ENCODE peak calls at places on chromosomes 3 and 15, in six cellular contexts. S, O, C, I, M and A are unnamed samples.

GRCh38 chr3:100717063-100717462 is 7.8 kb downstream of the TFG start:
- DNase-seq in S (no peak), O (no peak), C (no peak), I (no peak), M (no peak), A (no peak)

GRCh38 chr3:132174500-132174899 is 139.7 kb upstream of the CPNE4 start:
- DNase-seq in S (no peak), O (no peak), C (no peak), I (no peak), M (no peak), A (no peak)

GRCh38 chr3:9884555-9885165 is 4.6 kb upstream of the CIDEC start:
- DNase-seq in S (no peak), O (no peak), C (peak), I (no peak), M (peak), A (no peak)

GRCh38 chr3:120177907-120178306 is 83.7 kb upstream of the GSK3B start:
- DNase-seq in S (no peak), O (no peak), C (no peak), I (no peak), M (peak), A (no peak)

GRCh38 chr3:25182794-25183193 is 245.3 kb upstream of the RARB start:
- DNase-seq in S (no peak), O (no peak), C (no peak), I (no peak), M (no peak), A (no peak)

GRCh38 chr3:120693439-120694172 is 11.6 kb upstream of the HGD start:
- DNase-seq in S (no peak), O (no peak), C (no peak), I (no peak), M (peak), A (no peak)

GRCh38 chr3:42894693-42895092 is 11.2 kb upstream of the ZNF662 start:
- DNase-seq in S (no peak), O (no peak), C (no peak), I (no peak), M (peak), A (no peak)

GRCh38 chr15:23912191-23912590 is 225.1 kb upstream of the NDN start:
- DNase-seq in S (no peak), O (peak), C (no peak), I (no peak), M (no peak), A (no peak)

GRCh38 chr15:39310633-39311032 is 270.2 kb upstream of the THBS1 start:
- DNase-seq in S (no peak), O (no peak), C (no peak), I (no peak), M (no peak), A (no peak)

GRCh38 chr3:158791259-158791920 is 10.5 kb upstream of the MFSD1 start:
- DNase-seq in S (no peak), O (no peak), C (peak), I (no peak), M (peak), A (no peak)

DNA sequence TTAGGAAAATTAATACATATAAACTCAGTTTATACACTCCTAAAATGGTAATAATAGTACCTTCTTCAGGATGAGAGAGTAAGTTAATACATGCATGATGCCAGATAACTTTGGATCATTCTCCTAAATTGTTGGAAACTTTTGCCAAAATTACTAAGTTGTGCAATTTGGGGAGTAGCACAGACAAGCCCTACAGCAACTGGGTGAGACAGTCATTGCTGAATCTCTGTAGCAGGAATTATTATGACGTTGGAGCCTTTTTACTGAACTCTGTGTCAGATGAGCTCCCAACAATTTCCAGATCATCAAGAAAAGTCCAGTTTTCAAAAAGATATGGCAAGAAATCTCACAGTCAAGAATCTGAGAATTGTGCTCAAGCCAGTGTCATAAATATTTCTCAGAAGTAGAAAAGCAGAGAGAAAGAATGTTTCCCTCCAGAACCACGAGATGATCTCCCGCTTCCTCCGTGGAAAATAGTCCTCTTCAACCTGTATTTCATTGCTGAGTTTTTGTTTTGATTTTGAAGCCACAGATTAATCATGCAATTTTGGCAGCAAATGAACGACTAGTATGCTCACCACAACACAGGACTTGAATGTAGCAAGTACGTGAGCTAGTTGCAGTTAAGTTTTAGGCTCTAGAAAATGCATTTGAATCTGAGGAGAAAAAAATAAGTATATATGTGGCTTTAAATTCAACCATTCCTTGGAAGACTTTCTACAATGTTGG is 485.4 kb downstream of the CNTN6 start:
- DNase-seq in S (no peak), O (no peak), C (no peak), I (no peak), M (no peak), A (no peak)
- TF ChIP-seq TAF1 in S (no peak), O (no peak), C (no peak), I (no peak), M (no peak), A (no peak)

GRCh38 chr3:138942861-138943623 is 3.9 kb downstream of the FOXL2 start:
- DNase-seq in S (no peak), O (no peak), C (peak), I (no peak), M (no peak), A (no peak)
- TF ChIP-seq POLR2A in S (no peak), O (no peak), C (no peak), I (no peak), M (no peak), A (no peak)

DNA sequence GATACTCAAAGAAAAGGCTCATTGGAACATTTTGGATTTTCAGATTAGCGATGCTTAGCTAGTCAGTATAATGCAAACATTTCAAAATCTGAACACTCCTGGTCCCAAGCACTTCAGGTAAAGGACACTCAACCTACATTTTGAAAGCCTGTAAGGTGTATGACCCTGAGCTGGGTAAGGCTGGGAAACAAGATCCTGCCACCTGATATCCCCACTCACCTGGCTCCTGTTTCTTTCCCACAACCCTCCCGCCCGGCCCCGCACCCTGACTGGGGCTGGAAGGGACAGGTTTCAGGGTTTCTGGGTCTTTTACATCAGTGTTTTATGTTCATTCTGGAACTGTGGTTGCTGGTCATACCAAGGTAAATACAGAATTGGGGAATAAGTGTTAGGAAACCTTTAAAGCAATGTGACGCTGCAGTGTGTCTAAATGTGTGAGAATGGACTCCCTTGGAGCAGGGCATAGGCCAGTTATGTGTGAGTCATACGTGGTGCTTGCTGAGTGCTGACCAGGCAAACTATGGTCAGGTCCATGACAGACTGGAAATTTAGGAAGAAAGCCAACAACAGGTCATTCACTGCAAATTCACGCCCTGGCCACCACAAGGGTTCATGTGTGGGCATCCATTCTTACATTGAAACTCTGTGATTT is 22.9 kb downstream of the CTXND1 start:
- DNase-seq in S (no peak), O (no peak), C (no peak), I (no peak), M (no peak), A (no peak)
- TF ChIP-seq TAF1 in S (no peak), O (no peak), C (no peak), I (no peak), M (no peak), A (no peak)

DNA sequence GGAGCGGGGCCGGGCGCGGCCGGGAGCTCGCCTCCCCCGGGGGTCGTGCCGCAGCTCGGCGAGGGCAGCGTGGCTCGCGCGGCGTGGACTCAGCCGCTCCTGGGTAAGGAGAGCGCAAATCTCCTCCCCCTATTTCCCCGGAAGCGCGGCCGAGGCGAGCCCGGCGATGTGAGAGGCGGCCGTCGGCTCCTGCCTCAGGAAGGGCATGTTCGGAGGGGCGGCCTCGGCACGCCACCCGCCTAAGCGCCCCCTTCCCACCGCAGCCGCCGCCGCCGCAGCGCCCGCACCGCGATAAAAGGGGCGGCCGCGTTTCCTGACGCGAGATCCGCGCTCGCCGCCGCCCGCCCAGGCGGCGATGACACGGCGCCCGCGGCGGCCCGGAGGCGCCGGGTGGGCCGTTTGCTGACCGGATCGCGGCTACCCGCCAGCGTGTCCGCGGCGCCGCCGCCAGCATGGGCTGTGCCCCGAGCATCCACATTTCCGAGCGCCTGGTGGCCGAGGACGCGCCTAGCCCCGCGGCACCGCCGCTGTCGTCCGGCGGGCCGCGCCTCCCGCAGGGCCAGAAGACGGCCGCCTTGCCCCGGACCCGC is at the start of gene PDE8A:
- DNase-seq in S (peak), O (no peak), C (peak), I (no peak), M (no peak), A (peak)
- TF ChIP-seq POLR2A in S (no peak), O (no peak), C (no peak), I (peak), M (peak), A (no peak)

GRCh38 chr15:65816441-65816840 is 24.3 kb upstream of the DENND4A start:
- DNase-seq in S (no peak), O (no peak), C (no peak), I (no peak), M (no peak), A (no peak)

GRCh38 chr15:65819563-65819960 is 27.5 kb upstream of the DENND4A start:
- DNase-seq in S (no peak), O (no peak), C (peak), I (no peak), M (peak), A (no peak)

GRCh38 chr15:65821070-65821469 is 29.0 kb upstream of the DENND4A start:
- DNase-seq in S (no peak), O (no peak), C (no peak), I (no peak), M (no peak), A (no peak)

GRCh38 chr15:65824031-65824743 is 32.1 kb upstream of the DENND4A start:
- DNase-seq in S (no peak), O (no peak), C (peak), I (no peak), M (peak), A (no peak)

GRCh38 chr15:65818927-65819562 is 27.0 kb upstream of the DENND4A start:
- DNase-seq in S (no peak), O (no peak), C (peak), I (peak), M (no peak), A (no peak)
- TF ChIP-seq TAF1 in S (no peak), O (no peak), C (no peak), I (no peak), M (no peak), A (no peak)

GRCh38 chr15:43260011-43260615 is 6.6 kb downstream of the TGM5 start:
- DNase-seq in S (no peak), O (no peak), C (no peak), I (no peak), M (no peak), A (no peak)

GRCh38 chr15:43258781-43259180 is 7.9 kb downstream of the TGM5 start:
- DNase-seq in S (no peak), O (no peak), C (no peak), I (no peak), M (no peak), A (no peak)

GRCh38 chr15:43255376-43255775 is 11.4 kb downstream of the TGM5 start:
- DNase-seq in S (no peak), O (no peak), C (no peak), I (no peak), M (no peak), A (no peak)

GRCh38 chr15:43253431-43254403 is 13.0 kb downstream of the TGM5 start:
- DNase-seq in S (no peak), O (no peak), C (no peak), I (peak), M (no peak), A (no peak)

DNA sequence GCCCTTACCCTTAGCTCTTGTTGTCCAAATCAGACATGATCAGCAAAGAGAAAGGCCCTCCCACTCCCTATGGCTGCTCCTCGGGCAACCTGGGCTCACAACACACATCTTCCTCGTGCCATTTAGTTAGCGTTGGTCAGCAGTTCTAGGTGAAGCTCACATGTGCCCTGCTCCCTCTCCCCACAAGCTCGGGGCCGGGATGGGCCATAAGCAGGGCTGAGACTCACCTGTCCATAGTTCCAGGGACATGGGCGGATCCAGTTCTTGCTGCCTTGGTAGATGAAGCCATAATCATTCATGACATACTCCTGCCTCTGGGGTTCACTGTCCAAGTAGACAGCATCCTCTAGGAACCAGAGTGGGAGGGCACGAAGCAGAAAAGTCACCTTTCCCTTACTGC is 10.4 kb downstream of the TGM5 start:
- DNase-seq in S (no peak), O (no peak), C (no peak), I (no peak), M (no peak), A (no peak)
- TF ChIP-seq POLR2A in S (no peak), O (no peak), C (no peak), I (no peak), M (no peak), A (no peak)